ENCODE peak calls at places on chromosomes 3 and 15, in ten cellular contexts. H is astrocyte of the spinal cord; N is stimulated activated CD8-positive, alpha-beta memory T cell treated with anti-CD3 and anti-CD28 coated beads, Interleukin-2, amount 100 ng/mL, for 48 hours; F is activated CD4-positive, alpha-beta T cell treated with anti-CD3 and anti-CD28 coated beads for 48 hours; L is activated T-cell treated with anti-CD3 and anti-CD28 coated beads for 48 hours; T is endothelial cell; P is adrenal gland; B is HEK293T; A is posterior cingulate gyrus; R is H9. X is an unnamed sample.

GRCh38 chr15:92527197-92527596 is 128.4 kb downstream of the FAM174B start:
- DNase-seq in H (peak), N (no peak), F (no peak), L (no peak), T (no peak), P (peak), B (no peak), A (no peak), R (no peak), X (no peak)

GRCh38 chr15:92942706-92943105 is 42.6 kb downstream of the CHD2 start:
- DNase-seq in H (no peak), N (no peak), F (no peak), L (no peak), T (no peak), P (no peak), B (no peak), A (no peak), R (no peak), X (no peak)

GRCh38 chr3:123116116-123116515 is 49.3 kb downstream of the PDIA5 start:
- DNase-seq in H (no peak), N (no peak), F (no peak), L (no peak), T (no peak), P (no peak), B (no peak), A (no peak), R (no peak), X (no peak)

GRCh38 chr15:49815937-49816336 is 195.1 kb downstream of the DTWD1 start:
- DNase-seq in H (peak), N (no peak), F (peak), L (no peak), T (no peak), P (no peak), B (no peak), A (peak), R (no peak), X (peak)

GRCh38 chr3:179476215-179476614 is 24.9 kb upstream of the GNB4 start:
- DNase-seq in H (no peak), N (no peak), F (no peak), L (no peak), T (no peak), P (no peak), B (no peak), A (no peak), R (no peak), X (no peak)

GRCh38 chr3:2655229-2655701 is 454.9 kb downstream of the IL5RA start:
- DNase-seq in H (no peak), N (no peak), F (no peak), L (no peak), T (no peak), P (no peak), B (no peak), A (no peak), R (no peak), X (no peak)

GRCh38 chr3:103083848-103084631 is 649.2 kb downstream of the ZPLD1 start:
- DNase-seq in H (no peak), N (no peak), F (no peak), L (no peak), T (no peak), P (no peak), B (no peak), A (no peak), R (no peak), X (no peak)

GRCh38 chr3:68893600-68894239 is 38.6 kb downstream of the TAFA4 start:
- DNase-seq in H (peak), N (no peak), F (no peak), L (no peak), T (no peak), P (no peak), B (peak), A (no peak), R (no peak), X (no peak)

GRCh38 chr15:89362203-89363101 is 27.8 kb upstream of the POLG start:
- DNase-seq in H (no peak), N (no peak), F (no peak), L (no peak), T (no peak), P (no peak), B (peak), A (peak), R (no peak), X (no peak)

GRCh38 chr3:139718415-139718814 is 40.6 kb upstream of the NMNAT3 start:
- DNase-seq in H (peak), N (no peak), F (no peak), L (no peak), T (peak), P (peak), B (peak), A (no peak), R (peak), X (peak)

GRCh38 chr15:100891316-100892012 is 11.8 kb downstream of the ALDH1A3 start:
- DNase-seq in H (no peak), N (no peak), F (no peak), L (no peak), T (peak), P (no peak), B (no peak), A (no peak), R (no peak), X (no peak)

GRCh38 chr3:41318520-41318919 is 119.2 kb downstream of the CTNNB1 start:
- DNase-seq in H (peak), N (no peak), F (no peak), L (no peak), T (no peak), P (no peak), B (no peak), A (no peak), R (no peak), X (peak)

GRCh38 chr3:29668728-29669127 is 387.9 kb downstream of the RBMS3 start:
- DNase-seq in H (no peak), N (no peak), F (no peak), L (no peak), T (no peak), P (no peak), B (no peak), A (no peak), R (no peak), X (no peak)

GRCh38 chr15:78056714-78057269 is 20.7 kb downstream of the TBC1D2B start:
- DNase-seq in H (no peak), N (no peak), F (no peak), L (no peak), T (no peak), P (peak), B (no peak), A (no peak), R (no peak), X (no peak)

GRCh38 chr15:73560501-73561117 is 72.6 kb downstream of the NPTN start:
- DNase-seq in H (peak), N (no peak), F (no peak), L (no peak), T (no peak), P (no peak), B (peak), A (no peak), R (no peak), X (peak)

GRCh38 chr15:74727727-74728126 is 2.4 kb upstream of the CYP1A1 start:
- DNase-seq in H (no peak), N (no peak), F (no peak), L (no peak), T (no peak), P (peak), B (no peak), A (no peak), R (no peak), X (no peak)

GRCh38 chr3:186882881-186883685 is 40.6 kb downstream of the ADIPOQ start:
- DNase-seq in H (peak), N (peak), F (peak), L (peak), T (no peak), P (no peak), B (no peak), A (no peak), R (no peak), X (peak)

GRCh38 chr3:7682822-7683229 is 818.8 kb upstream of the LMCD1 start:
- DNase-seq in H (peak), N (no peak), F (no peak), L (no peak), T (no peak), P (peak), B (no peak), A (no peak), R (no peak), X (peak)

GRCh38 chr3:87186631-87187159 is 40.4 kb upstream of the CHMP2B start:
- DNase-seq in H (no peak), N (no peak), F (no peak), L (no peak), T (no peak), P (no peak), B (no peak), A (no peak), R (no peak), X (no peak)

GRCh38 chr3:104005815-104006214 is 1360.9 kb upstream of the ALCAM start:
- DNase-seq in H (peak), N (no peak), F (no peak), L (no peak), T (no peak), P (no peak), B (no peak), A (no peak), R (no peak), X (no peak)

GRCh38 chr3:34675383-34676120 is 877.1 kb downstream of the PDCD6IP start:
- DNase-seq in H (peak), N (no peak), F (no peak), L (no peak), T (no peak), P (no peak), B (no peak), A (no peak), R (no peak), X (no peak)

GRCh38 chr3:31668258-31668657 is 135.5 kb downstream of the STT3B start:
- DNase-seq in H (no peak), N (no peak), F (no peak), L (no peak), T (no peak), P (no peak), B (no peak), A (no peak), R (no peak), X (no peak)

GRCh38 chr3:30694148-30694547 is 87.7 kb downstream of the TGFBR2 start:
- DNase-seq in H (no peak), N (no peak), F (no peak), L (no peak), T (no peak), P (no peak), B (no peak), A (no peak), R (no peak), X (no peak)

GRCh38 chr15:33051528-33051927 is 143.0 kb downstream of the FMN1 start:
- DNase-seq in H (no peak), N (no peak), F (no peak), L (no peak), T (no peak), P (no peak), B (no peak), A (no peak), R (no peak), X (no peak)

GRCh38 chr15:51172190-51172589 is 77.5 kb upstream of the TNFAIP8L3 start:
- DNase-seq in H (no peak), N (no peak), F (no peak), L (no peak), T (no peak), P (no peak), B (no peak), A (no peak), R (no peak), X (peak)

GRCh38 chr3:64345351-64345750 is 120.1 kb upstream of the PRICKLE2 start:
- DNase-seq in H (peak), N (no peak), F (no peak), L (no peak), T (no peak), P (no peak), B (no peak), A (no peak), R (no peak), X (peak)

GRCh38 chr15:63440265-63440648 is 58.6 kb upstream of the CA12 start:
- DNase-seq in H (no peak), N (no peak), F (no peak), L (no peak), T (no peak), P (no peak), B (no peak), A (no peak), R (no peak), X (no peak)

GRCh38 chr15:73777741-73778140 is 24.6 kb upstream of the INSYN1 start:
- DNase-seq in H (no peak), N (no peak), F (no peak), L (no peak), T (no peak), P (no peak), B (no peak), A (no peak), R (no peak), X (no peak)

GRCh38 chr3:18201315-18201714 is 223.8 kb downstream of the SATB1 start:
- DNase-seq in H (no peak), N (no peak), F (no peak), L (no peak), T (no peak), P (no peak), B (no peak), A (no peak), R (no peak), X (no peak)

GRCh38 chr3:45464336-45464809 is 76.0 kb downstream of the LARS2 start:
- DNase-seq in H (peak), N (no peak), F (peak), L (no peak), T (peak), P (peak), B (no peak), A (no peak), R (peak), X (no peak)

GRCh38 chr15:84600331-84600686 is 500 bp upstream of the ZSCAN2 start:
- DNase-seq in H (peak), N (peak), F (peak), L (peak), T (peak), P (peak), B (peak), A (peak), R (peak), X (peak)

GRCh38 chr3:124246949-124247348 is 255.0 kb upstream of the ROPN1 start:
- DNase-seq in H (no peak), N (no peak), F (no peak), L (no peak), T (no peak), P (no peak), B (peak), A (no peak), R (no peak), X (no peak)

GRCh38 chr15:36106640-36107335 is 472.6 kb upstream of the CDIN1 start:
- DNase-seq in H (no peak), N (no peak), F (no peak), L (no peak), T (no peak), P (no peak), B (no peak), A (no peak), R (no peak), X (peak)

GRCh38 chr15:40594429-40594836 is 384 bp downstream of the KNL1 start:
- DNase-seq in H (peak), N (peak), F (no peak), L (no peak), T (peak), P (peak), B (peak), A (no peak), R (peak), X (peak)

X was measured in AG08396.